ENCODE peak calls at places on chromosomes 2 and 18, in five cellular contexts. One of them, this sample, is unnamed.

GRCh38 chr2:196113061-196113974 is 44.7 kb upstream of the DNAH7 start:
- DNase-seq in upper lobe of left lung: no peak
- DNase-seq in K562: no peak
- DNase-seq in HepG2: no peak
- DNase-seq in A549: no peak
- DNase-seq in this sample: no peak

GRCh38 chr2:162007447-162008040 is 66.5 kb downstream of the DPP4 start:
- DNase-seq in A549: no peak
- DNase-seq in HepG2: no peak
- DNase-seq in upper lobe of left lung: no peak
- DNase-seq in K562: no peak
- DNase-seq in this sample: no peak

GRCh38 chr2:7133521-7133920 is 216.3 kb downstream of the RNF144A start:
- DNase-seq in K562: no peak
- DNase-seq in HepG2: peak
- DNase-seq in A549: peak
- DNase-seq in upper lobe of left lung: peak
- DNase-seq in this sample: no peak

GRCh38 chr2:150639917-150640538 is 152.6 kb upstream of the RND3 start:
- DNase-seq in K562: no peak
- DNase-seq in HepG2: no peak
- DNase-seq in upper lobe of left lung: no peak
- DNase-seq in A549: no peak
- DNase-seq in this sample: no peak

GRCh38 chr2:215080545-215080944 is 57.9 kb downstream of the ABCA12 start:
- DNase-seq in HepG2: no peak
- DNase-seq in A549: no peak
- DNase-seq in upper lobe of left lung: no peak
- DNase-seq in K562: no peak
- DNase-seq in this sample: no peak

GRCh38 chr2:36058076-36058475 is 297.5 kb upstream of the CRIM1 start:
- DNase-seq in A549: no peak
- DNase-seq in HepG2: no peak
- DNase-seq in upper lobe of left lung: no peak
- DNase-seq in K562: no peak
- DNase-seq in this sample: no peak

GRCh38 chr2:176653856-176654443 is 384.7 kb downstream of the MTX2 start:
- DNase-seq in upper lobe of left lung: no peak
- DNase-seq in HepG2: peak
- DNase-seq in A549: peak
- DNase-seq in K562: peak
- DNase-seq in this sample: peak

GRCh38 chr2:235095569-235095968 is 143.8 kb downstream of the SH3BP4 start:
- DNase-seq in K562: no peak
- DNase-seq in A549: no peak
- DNase-seq in HepG2: no peak
- DNase-seq in upper lobe of left lung: no peak
- DNase-seq in this sample: no peak

GRCh38 chr2:140539506-140539905 is 1591.3 kb downstream of the LRP1B start:
- DNase-seq in upper lobe of left lung: no peak
- DNase-seq in A549: no peak
- DNase-seq in K562: no peak
- DNase-seq in HepG2: no peak
- DNase-seq in this sample: no peak

GRCh38 chr2:61948661-61949457 is 43.4 kb downstream of the COMMD1 start:
- DNase-seq in A549: no peak
- DNase-seq in HepG2: no peak
- DNase-seq in K562: no peak
- DNase-seq in upper lobe of left lung: no peak
- DNase-seq in this sample: no peak

GRCh38 chr2:108412995-108413726 is 35.4 kb downstream of the SULT1C4 start:
- DNase-seq in K562: no peak
- DNase-seq in HepG2: peak
- DNase-seq in upper lobe of left lung: no peak
- DNase-seq in A549: peak
- DNase-seq in this sample: no peak

GRCh38 chr2:44780406-44780805 is 161.1 kb upstream of the SIX3 start:
- DNase-seq in A549: no peak
- DNase-seq in HepG2: no peak
- DNase-seq in upper lobe of left lung: no peak
- DNase-seq in K562: no peak
- DNase-seq in this sample: no peak

GRCh38 chr2:206683546-206683945 is 34.6 kb downstream of the DYTN start:
- DNase-seq in upper lobe of left lung: no peak
- DNase-seq in A549: no peak
- DNase-seq in HepG2: no peak
- DNase-seq in K562: no peak
- DNase-seq in this sample: no peak

GRCh38 chr2:133606616-133607015 is 38.4 kb upstream of the NCKAP5 start:
- DNase-seq in A549: no peak
- DNase-seq in upper lobe of left lung: no peak
- DNase-seq in HepG2: no peak
- DNase-seq in K562: no peak
- DNase-seq in this sample: no peak

GRCh38 chr2:17793293-17793692 is 23.0 kb upstream of the MSGN1 start:
- DNase-seq in HepG2: no peak
- DNase-seq in upper lobe of left lung: no peak
- DNase-seq in A549: no peak
- DNase-seq in K562: no peak
- DNase-seq in this sample: no peak

GRCh38 chr2:127695491-127696472 is 5.5 kb upstream of the SFT2D3 start:
- DNase-seq in A549: peak
- DNase-seq in K562: no peak
- DNase-seq in HepG2: no peak
- DNase-seq in upper lobe of left lung: peak
- DNase-seq in this sample: peak

GRCh38 chr2:227568852-227569169 is 29.9 kb upstream of the SCYGR2 start:
- DNase-seq in K562: no peak
- DNase-seq in upper lobe of left lung: no peak
- DNase-seq in HepG2: no peak
- DNase-seq in A549: no peak
- DNase-seq in this sample: no peak

GRCh38 chr2:43127208-43127940 is 99.0 kb downstream of the ZFP36L2 start:
- DNase-seq in A549: peak
- DNase-seq in K562: peak
- DNase-seq in upper lobe of left lung: peak
- DNase-seq in HepG2: peak
- DNase-seq in this sample: peak

GRCh38 chr2:238024986-238025385 is 35.8 kb upstream of the SCLY start:
- DNase-seq in upper lobe of left lung: no peak
- DNase-seq in HepG2: no peak
- DNase-seq in K562: no peak
- DNase-seq in A549: no peak
- DNase-seq in this sample: no peak

GRCh38 chr2:227164745-227165350 is 424 bp downstream of the COL4A3 start:
- DNase-seq in A549: peak
- DNase-seq in HepG2: no peak
- DNase-seq in upper lobe of left lung: no peak
- DNase-seq in K562: no peak
- DNase-seq in this sample: peak

GRCh38 chr2:96537734-96538486 is 1.4 kb downstream of the ARID5A start:
- DNase-seq in HepG2: no peak
- DNase-seq in upper lobe of left lung: peak
- DNase-seq in K562: no peak
- DNase-seq in A549: no peak
- DNase-seq in this sample: no peak

GRCh38 chr2:127747621-127748020 is 46.3 kb downstream of the SFT2D3 start:
- DNase-seq in K562: no peak
- DNase-seq in upper lobe of left lung: no peak
- DNase-seq in A549: no peak
- DNase-seq in HepG2: no peak
- DNase-seq in this sample: no peak

GRCh38 chr18:11154369-11154982 is 5.1 kb upstream of the PIEZO2 start:
- DNase-seq in HepG2: peak
- DNase-seq in K562: no peak
- DNase-seq in upper lobe of left lung: no peak
- DNase-seq in A549: peak
- DNase-seq in this sample: no peak

GRCh38 chr2:207226243-207226642 is 60.5 kb upstream of the KLF7 start:
- DNase-seq in K562: no peak
- DNase-seq in upper lobe of left lung: no peak
- DNase-seq in HepG2: no peak
- DNase-seq in A549: no peak
- DNase-seq in this sample: no peak

GRCh38 chr2:33108483-33109443 is 162.0 kb downstream of the LTBP1 start:
- DNase-seq in upper lobe of left lung: no peak
- DNase-seq in A549: peak
- DNase-seq in HepG2: no peak
- DNase-seq in K562: peak
- DNase-seq in this sample: no peak

GRCh38 chr18:6487027-6487426 is 72.3 kb upstream of the L3MBTL4 start:
- DNase-seq in K562: no peak
- DNase-seq in A549: no peak
- DNase-seq in upper lobe of left lung: no peak
- DNase-seq in HepG2: no peak
- DNase-seq in this sample: no peak

GRCh38 chr2:27956895-27957294 is 66.4 kb downstream of the BABAM2 start:
- DNase-seq in A549: no peak
- DNase-seq in upper lobe of left lung: no peak
- DNase-seq in HepG2: no peak
- DNase-seq in K562: no peak
- DNase-seq in this sample: no peak

GRCh38 chr18:12744103-12744502 is 41.3 kb downstream of the PSMG2 start:
- DNase-seq in upper lobe of left lung: no peak
- DNase-seq in K562: peak
- DNase-seq in HepG2: peak
- DNase-seq in A549: peak
- DNase-seq in this sample: no peak

GRCh38 chr2:2325538-2325937 is 5.5 kb downstream of the MYT1L start:
- DNase-seq in HepG2: no peak
- DNase-seq in A549: no peak
- DNase-seq in upper lobe of left lung: no peak
- DNase-seq in K562: no peak
- DNase-seq in this sample: no peak

GRCh38 chr18:2326999-2327398 is 244.3 kb downstream of the METTL4 start:
- DNase-seq in upper lobe of left lung: no peak
- DNase-seq in K562: no peak
- DNase-seq in HepG2: no peak
- DNase-seq in A549: no peak
- DNase-seq in this sample: no peak

DNA sequence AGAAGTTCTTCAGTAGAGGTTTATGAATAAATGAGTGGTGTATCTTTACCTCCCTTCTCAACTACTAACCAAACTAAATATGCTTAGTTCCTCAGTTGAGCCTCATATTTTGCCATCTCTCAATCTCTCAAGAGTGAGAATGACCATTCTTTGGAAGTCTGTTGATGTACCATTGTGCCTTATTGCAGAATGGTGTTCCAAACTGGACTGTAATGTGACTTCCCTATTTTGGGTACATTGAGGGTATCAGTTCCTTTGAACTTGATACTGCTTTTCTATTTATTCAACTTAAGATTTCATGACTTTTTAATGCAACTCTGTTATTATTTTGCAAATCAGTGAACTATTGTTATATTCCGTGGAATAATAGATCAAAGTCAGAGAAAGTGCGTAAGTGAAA is 159.4 kb downstream of the PTPRM start:
- DNase-seq in upper lobe of left lung: no peak
- DNase-seq in HepG2: no peak
- DNase-seq in A549: no peak
- DNase-seq in K562: no peak
- DNase-seq in this sample: no peak
- H3K27ac ChIP-seq in upper lobe of left lung: no peak
- H3K27ac ChIP-seq in HepG2: no peak
- H3K27ac ChIP-seq in A549: no peak
- H3K27ac ChIP-seq in K562: no peak
- H3K27ac ChIP-seq in this sample: no peak

DNA sequence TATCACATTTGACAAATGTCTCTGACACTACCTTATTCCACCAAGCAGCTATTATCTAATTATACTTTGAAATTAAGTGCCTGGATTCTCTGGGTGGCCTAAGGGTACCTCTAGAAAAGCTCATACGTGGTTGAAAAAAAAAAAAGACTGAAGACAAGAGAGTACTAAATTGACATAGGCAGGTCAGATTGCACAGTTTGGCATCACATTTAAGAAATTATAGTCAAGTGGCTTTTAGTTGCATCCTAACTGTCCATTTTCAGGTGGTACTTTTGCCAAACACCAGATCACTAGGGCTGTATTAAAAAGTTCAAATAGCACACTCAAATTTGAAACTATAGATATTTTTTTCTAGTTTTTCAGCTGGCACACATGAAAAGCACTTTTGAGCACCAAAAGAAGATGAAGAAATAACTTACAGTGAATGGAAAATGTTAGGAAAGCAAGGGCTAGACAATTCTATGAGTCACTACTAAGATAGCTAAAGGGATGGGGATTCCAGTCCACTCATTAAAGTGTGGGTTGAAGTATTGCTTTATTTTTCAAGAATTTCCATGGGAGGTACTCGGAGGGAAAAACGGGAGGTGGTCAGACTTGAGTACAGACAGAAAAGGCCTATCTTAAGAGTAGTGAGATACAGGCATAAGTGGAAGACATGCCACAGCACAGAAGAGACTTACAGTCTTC is 106.5 kb upstream of the COL5A2 start:
- DNase-seq in K562: no peak
- DNase-seq in A549: peak
- DNase-seq in upper lobe of left lung: no peak
- DNase-seq in HepG2: no peak
- DNase-seq in this sample: no peak
- TF ChIP-seq EP300 in K562: no peak
- TF ChIP-seq EP300 in A549: peak
- TF ChIP-seq EP300 in upper lobe of left lung: no peak
- TF ChIP-seq EP300 in HepG2: no peak
- TF ChIP-seq EP300 in this sample: no peak

GRCh38 chr2:113124181-113124961 is 3.0 kb upstream of the IL1RN start:
- DNase-seq in HepG2: peak
- DNase-seq in A549: no peak
- DNase-seq in upper lobe of left lung: no peak
- DNase-seq in K562: no peak
- DNase-seq in this sample: no peak
- TF ChIP-seq POLR2A in HepG2: no peak
- TF ChIP-seq POLR2A in A549: no peak
- TF ChIP-seq POLR2A in upper lobe of left lung: no peak
- TF ChIP-seq POLR2A in K562: no peak
- TF ChIP-seq POLR2A in this sample: no peak

DNA sequence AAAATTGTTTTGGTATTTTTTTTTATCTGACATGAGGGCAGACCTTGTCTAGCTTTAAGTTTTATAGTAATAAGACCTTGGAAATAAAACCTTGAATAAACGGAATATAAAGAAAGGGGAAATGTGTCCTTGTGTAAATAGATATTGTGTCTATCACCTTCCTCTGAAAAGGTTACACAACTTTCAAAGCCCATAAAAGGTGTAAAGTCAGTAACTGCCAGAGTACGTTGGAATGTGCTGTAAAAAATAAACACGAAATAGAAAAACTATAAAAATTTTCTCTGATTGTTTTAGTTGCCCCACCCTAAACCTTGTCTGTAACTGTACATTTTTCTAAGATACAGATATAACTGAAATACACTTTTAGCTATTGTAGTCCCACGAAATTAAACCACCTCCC is 82.3 kb downstream of the ZEB2 start:
- DNase-seq in K562: no peak
- DNase-seq in HepG2: no peak
- DNase-seq in A549: no peak
- DNase-seq in upper lobe of left lung: no peak
- DNase-seq in this sample: no peak
- H3K27ac ChIP-seq in K562: no peak
- H3K27ac ChIP-seq in HepG2: no peak
- H3K27ac ChIP-seq in A549: no peak
- H3K27ac ChIP-seq in upper lobe of left lung: no peak
- H3K27ac ChIP-seq in this sample: no peak

GRCh38 chr2:233387225-233387624 is 32.9 kb downstream of the DGKD start:
- DNase-seq in HepG2: no peak
- DNase-seq in A549: no peak
- DNase-seq in K562: no peak
- DNase-seq in upper lobe of left lung: no peak
- DNase-seq in this sample: no peak
- TF ChIP-seq EP300 in HepG2: no peak
- TF ChIP-seq EP300 in A549: no peak
- TF ChIP-seq EP300 in K562: no peak
- TF ChIP-seq EP300 in upper lobe of left lung: no peak
- TF ChIP-seq EP300 in this sample: peak

This sample was measured in stomach.